ENCODE peak calls at places on chromosomes 11 and 22, in four cellular contexts. One of them, this sample, is unnamed.

GRCh38 chr11:82718841-82719240 is 14.8 kb downstream of the FAM181B start:
- DNase-seq in mesendoderm: no peak
- DNase-seq in H1: no peak
- DNase-seq in IMR-90: no peak
- DNase-seq in this sample: no peak

GRCh38 chr22:23119492-23120414 is 22.0 kb downstream of the RSPH14 start:
- DNase-seq in mesendoderm: peak; percentile 45
- DNase-seq in H1: no peak
- DNase-seq in IMR-90: no peak
- DNase-seq in this sample: no peak

GRCh38 chr11:67045314-67045713 is 11.3 kb upstream of the RHOD start:
- DNase-seq in mesendoderm: no peak
- DNase-seq in H1: no peak
- DNase-seq in IMR-90: peak; percentile 95
- DNase-seq in this sample: no peak

GRCh38 chr11:116955949-116956348 is 118.5 kb upstream of the APOA1 start:
- DNase-seq in mesendoderm: peak; percentile 65
- DNase-seq in H1: no peak
- DNase-seq in IMR-90: no peak
- DNase-seq in this sample: no peak

GRCh38 chr11:57812634-57813033 is 51.0 kb downstream of the CTNND1 start:
- DNase-seq in mesendoderm: no peak
- DNase-seq in H1: no peak
- DNase-seq in IMR-90: no peak
- DNase-seq in this sample: no peak

GRCh38 chr11:36743039-36743438 is 145.0 kb upstream of the RAG2 start:
- DNase-seq in mesendoderm: no peak
- DNase-seq in H1: no peak
- DNase-seq in IMR-90: no peak
- DNase-seq in this sample: no peak

GRCh38 chr11:27282141-27282590 is 80.8 kb downstream of the CCDC34 start:
- DNase-seq in mesendoderm: no peak
- DNase-seq in H1: no peak
- DNase-seq in IMR-90: peak; percentile 90
- DNase-seq in this sample: no peak

GRCh38 chr22:43038325-43038724 is 23.4 kb upstream of the PACSIN2 start:
- DNase-seq in mesendoderm: no peak
- DNase-seq in H1: no peak
- DNase-seq in IMR-90: no peak
- DNase-seq in this sample: no peak

GRCh38 chr11:28466506-28466905 is 358.3 kb downstream of the METTL15 start:
- DNase-seq in mesendoderm: no peak
- DNase-seq in H1: no peak
- DNase-seq in IMR-90: no peak
- DNase-seq in this sample: no peak
- H3K56ac ChIP-seq in mesendoderm: no peak overlapping the region
- H3K56ac ChIP-seq in H1: no peak overlapping the region
- H3K56ac ChIP-seq in IMR-90: no peak overlapping the region
- H3K56ac ChIP-seq in this sample: no peak overlapping the region

GRCh38 chr22:35904332-35904692 is 124.3 kb downstream of the RBFOX2 start:
- DNase-seq in mesendoderm: no peak
- DNase-seq in H1: no peak
- DNase-seq in IMR-90: no peak
- DNase-seq in this sample: no peak
- H3K56ac ChIP-seq in mesendoderm: no peak overlapping the region
- H3K56ac ChIP-seq in H1: no peak overlapping the region
- H3K56ac ChIP-seq in IMR-90: no peak overlapping the region
- H3K56ac ChIP-seq in this sample: no peak overlapping the region

GRCh38 chr11:114158886-114159285 is 99.4 kb downstream of the ZBTB16 start:
- DNase-seq in mesendoderm: no peak
- DNase-seq in H1: no peak
- DNase-seq in IMR-90: peak; percentile 56
- DNase-seq in this sample: no peak

GRCh38 chr11:114155116-114155515 is 95.6 kb downstream of the ZBTB16 start:
- DNase-seq in mesendoderm: no peak
- DNase-seq in H1: no peak
- DNase-seq in IMR-90: no peak
- DNase-seq in this sample: no peak

GRCh38 chr11:114156131-114156581 is 96.6 kb downstream of the ZBTB16 start:
- DNase-seq in mesendoderm: no peak
- DNase-seq in H1: no peak
- DNase-seq in IMR-90: no peak
- DNase-seq in this sample: no peak

GRCh38 chr11:114157476-114158050 is 98.1 kb downstream of the ZBTB16 start:
- DNase-seq in mesendoderm: no peak
- DNase-seq in H1: no peak
- DNase-seq in IMR-90: no peak
- DNase-seq in this sample: no peak

GRCh38 chr11:114156766-114157165 is 97.3 kb downstream of the ZBTB16 start:
- DNase-seq in mesendoderm: no peak
- DNase-seq in H1: no peak
- DNase-seq in IMR-90: no peak
- DNase-seq in this sample: no peak
- H3K56ac ChIP-seq in mesendoderm: no peak overlapping the region
- H3K56ac ChIP-seq in H1: no peak overlapping the region
- H3K56ac ChIP-seq in IMR-90: no peak overlapping the region
- H3K56ac ChIP-seq in this sample: no peak overlapping the region

GRCh38 chr11:12306830-12307229 is 70.5 kb upstream of the PARVA start:
- DNase-seq in mesendoderm: no peak
- DNase-seq in H1: no peak
- DNase-seq in IMR-90: no peak
- DNase-seq in this sample: no peak
- H3K56ac ChIP-seq in mesendoderm: no peak overlapping the region
- H3K56ac ChIP-seq in H1: no peak overlapping the region
- H3K56ac ChIP-seq in IMR-90: no peak overlapping the region
- H3K56ac ChIP-seq in this sample: no peak overlapping the region

GRCh38 chr22:48418831-48419230 is 1408.8 kb downstream of the BRD1 start:
- DNase-seq in mesendoderm: no peak
- DNase-seq in H1: no peak
- DNase-seq in IMR-90: no peak
- DNase-seq in this sample: no peak
- H3K56ac ChIP-seq in mesendoderm: no peak overlapping the region
- H3K56ac ChIP-seq in H1: no peak overlapping the region
- H3K56ac ChIP-seq in IMR-90: no peak overlapping the region
- H3K56ac ChIP-seq in this sample: no peak overlapping the region

GRCh38 chr11:75565221-75565814 is 3.3 kb downstream of the SERPINH1 start:
- DNase-seq in mesendoderm: peak; percentile 54
- DNase-seq in H1: no peak
- DNase-seq in IMR-90: peak; percentile 78
- DNase-seq in this sample: peak; percentile 51

GRCh38 chr11:75563501-75563977 is 1.5 kb downstream of the SERPINH1 start:
- DNase-seq in mesendoderm: no peak
- DNase-seq in H1: no peak
- DNase-seq in IMR-90: no peak
- DNase-seq in this sample: no peak

GRCh38 chr11:75562048-75562835 is at the start of gene SERPINH1:
- DNase-seq in mesendoderm: peak; percentile 96
- DNase-seq in H1: peak; percentile 83
- DNase-seq in IMR-90: peak; percentile 84
- DNase-seq in this sample: peak; percentile 90

GRCh38 chr11:75562836-75563484 is 907 bp downstream of the SERPINH1 start:
- DNase-seq in mesendoderm: peak; percentile 97
- DNase-seq in H1: peak; percentile 79
- DNase-seq in IMR-90: peak; percentile 56
- DNase-seq in this sample: peak; percentile 95

GRCh38 chr11:75563978-75564552 is 2.0 kb downstream of the SERPINH1 start:
- DNase-seq in mesendoderm: peak; percentile 98
- DNase-seq in H1: peak; percentile 82
- DNase-seq in IMR-90: peak; percentile 92
- DNase-seq in this sample: peak; percentile 94
- H3K56ac ChIP-seq in mesendoderm: peak overlapping the region; percentile 95
- H3K56ac ChIP-seq in H1: peak overlapping the region; percentile 77
- H3K56ac ChIP-seq in IMR-90: peak overlapping the region; percentile 98
- H3K56ac ChIP-seq in this sample: no peak overlapping the region

DNA sequence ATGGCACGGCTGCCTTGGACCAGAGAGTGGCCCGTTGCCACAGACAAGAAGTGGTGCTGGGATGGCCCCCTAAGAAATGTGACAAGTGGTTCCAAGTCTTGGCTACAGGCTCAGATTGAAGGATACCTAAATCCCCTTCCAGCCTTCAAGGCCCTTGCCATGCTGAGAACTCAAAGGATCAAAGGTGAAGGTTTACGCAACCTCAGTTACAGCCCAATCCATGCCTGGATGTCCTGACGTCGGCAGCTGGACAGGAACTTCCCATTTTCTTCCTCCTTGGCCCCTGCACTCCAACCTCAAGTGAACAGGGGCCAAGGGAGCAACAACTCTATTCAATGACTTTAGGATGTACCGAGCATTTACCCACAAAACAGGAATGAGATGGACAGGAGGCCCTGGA is 95.4 kb downstream of the DHCR7 start:
- DNase-seq in mesendoderm: no peak
- DNase-seq in H1: no peak
- DNase-seq in IMR-90: no peak
- DNase-seq in this sample: no peak
- H3K56ac ChIP-seq in mesendoderm: no peak overlapping the region
- H3K56ac ChIP-seq in H1: no peak overlapping the region
- H3K56ac ChIP-seq in IMR-90: no peak overlapping the region
- H3K56ac ChIP-seq in this sample: no peak overlapping the region

DNA sequence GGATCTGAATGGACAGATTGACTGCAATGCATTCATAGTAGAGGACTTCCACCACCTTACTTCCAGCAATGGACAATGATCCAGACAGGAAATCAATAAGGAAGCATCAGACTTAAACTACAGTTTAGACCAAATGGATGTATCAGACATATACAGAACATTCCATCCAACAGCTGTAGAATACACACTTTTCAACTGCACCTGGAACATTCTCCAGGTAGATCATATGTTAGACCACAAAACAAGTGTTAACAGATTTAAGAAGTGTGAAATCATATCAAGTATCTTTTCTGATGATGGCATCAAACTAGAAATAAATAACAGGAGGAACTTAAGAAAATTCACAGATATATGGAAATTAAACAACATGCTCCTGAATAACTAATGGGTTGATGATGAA is 100.2 kb upstream of the OR4B1 start:
- DNase-seq in mesendoderm: no peak
- DNase-seq in H1: no peak
- DNase-seq in IMR-90: no peak
- DNase-seq in this sample: no peak
- H3K56ac ChIP-seq in mesendoderm: no peak overlapping the region
- H3K56ac ChIP-seq in H1: no peak overlapping the region
- H3K56ac ChIP-seq in IMR-90: no peak overlapping the region
- H3K56ac ChIP-seq in this sample: no peak overlapping the region

DNA sequence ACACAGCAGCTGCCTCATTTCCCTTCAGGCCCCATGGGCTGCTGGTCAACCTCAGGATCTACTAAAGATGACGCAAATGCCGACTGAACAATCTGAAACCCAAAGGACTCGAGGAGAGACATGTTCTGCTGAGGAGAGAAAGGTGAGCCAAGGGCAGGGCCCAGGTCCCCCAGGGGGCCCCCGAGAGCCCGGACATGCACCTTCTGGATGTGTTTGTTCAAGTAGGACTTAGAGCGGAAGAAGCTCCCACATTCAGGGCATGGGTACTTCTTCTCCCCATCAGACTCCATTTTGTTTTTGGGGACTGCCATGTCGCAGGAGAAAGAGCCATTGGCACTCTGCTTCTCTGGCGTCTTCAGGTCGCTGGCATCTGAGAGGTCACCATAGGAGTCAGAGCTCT is 19.3 kb downstream of the PATZ1 start:
- DNase-seq in mesendoderm: no peak
- DNase-seq in H1: no peak
- DNase-seq in IMR-90: no peak
- DNase-seq in this sample: no peak
- H3K56ac ChIP-seq in mesendoderm: no peak overlapping the region
- H3K56ac ChIP-seq in H1: no peak overlapping the region
- H3K56ac ChIP-seq in IMR-90: no peak overlapping the region
- H3K56ac ChIP-seq in this sample: no peak overlapping the region

GRCh38 chr11:95835351-95835750 is 45.1 kb downstream of the CEP57 start:
- DNase-seq in mesendoderm: no peak
- DNase-seq in H1: no peak
- DNase-seq in IMR-90: peak; percentile 46
- DNase-seq in this sample: no peak
- H3K56ac ChIP-seq in mesendoderm: no peak overlapping the region
- H3K56ac ChIP-seq in H1: no peak overlapping the region
- H3K56ac ChIP-seq in IMR-90: no peak overlapping the region
- H3K56ac ChIP-seq in this sample: no peak overlapping the region